ENCODE peak calls at places on chromosomes 13 and 19, in six cellular contexts. A, X, N, C, L and H are unnamed samples. For H3K36me3, the result is how much of the 10 kb centered on the place peaks cover.

GRCh38 chr13:82614086-82614485 is 1268.2 kb downstream of the SLITRK1 start:
- DNase-seq in A (no peak), X (no peak), N (no peak), C (no peak), L (no peak), H (no peak)

GRCh38 chr13:37685206-37685605 is 86.6 kb upstream of the POSTN start:
- DNase-seq in A (no peak), X (no peak), N (no peak), C (no peak), L (no peak), H (no peak)

GRCh38 chr13:80040219-80040976 is 300.5 kb downstream of the SPRY2 start:
- DNase-seq in A (peak), X (no peak), N (no peak), C (no peak), L (no peak), H (no peak)

GRCh38 chr13:43072394-43072793 is 49.0 kb downstream of the DNAJC15 start:
- DNase-seq in A (no peak), X (no peak), N (no peak), C (no peak), L (no peak), H (no peak)

GRCh38 chr13:47114030-47114429 is 217.2 kb upstream of the HTR2A start:
- DNase-seq in A (peak), X (no peak), N (no peak), C (no peak), L (no peak), H (no peak)

GRCh38 chr13:22883262-22883840 is 297.4 kb upstream of the SGCG start:
- DNase-seq in A (no peak), X (no peak), N (no peak), C (no peak), L (no peak), H (no peak)

GRCh38 chr19:7742991-7743390 is 4.3 kb downstream of the CD209 start:
- DNase-seq in A (no peak), X (no peak), N (no peak), C (no peak), L (no peak), H (no peak)

GRCh38 chr19:7679017-7679720 is 1.5 kb upstream of the TRAPPC5 start:
- DNase-seq in A (peak), X (no peak), N (peak), C (no peak), L (no peak), H (peak)

GRCh38 chr19:28388988-28389387 is 824.0 kb downstream of the UQCRFS1 start:
- DNase-seq in A (no peak), X (no peak), N (no peak), C (no peak), L (no peak), H (no peak)
- H3K27ac ChIP-seq in A (no peak), X (no peak), N (no peak), C (no peak), L (no peak), H (no peak)

DNA sequence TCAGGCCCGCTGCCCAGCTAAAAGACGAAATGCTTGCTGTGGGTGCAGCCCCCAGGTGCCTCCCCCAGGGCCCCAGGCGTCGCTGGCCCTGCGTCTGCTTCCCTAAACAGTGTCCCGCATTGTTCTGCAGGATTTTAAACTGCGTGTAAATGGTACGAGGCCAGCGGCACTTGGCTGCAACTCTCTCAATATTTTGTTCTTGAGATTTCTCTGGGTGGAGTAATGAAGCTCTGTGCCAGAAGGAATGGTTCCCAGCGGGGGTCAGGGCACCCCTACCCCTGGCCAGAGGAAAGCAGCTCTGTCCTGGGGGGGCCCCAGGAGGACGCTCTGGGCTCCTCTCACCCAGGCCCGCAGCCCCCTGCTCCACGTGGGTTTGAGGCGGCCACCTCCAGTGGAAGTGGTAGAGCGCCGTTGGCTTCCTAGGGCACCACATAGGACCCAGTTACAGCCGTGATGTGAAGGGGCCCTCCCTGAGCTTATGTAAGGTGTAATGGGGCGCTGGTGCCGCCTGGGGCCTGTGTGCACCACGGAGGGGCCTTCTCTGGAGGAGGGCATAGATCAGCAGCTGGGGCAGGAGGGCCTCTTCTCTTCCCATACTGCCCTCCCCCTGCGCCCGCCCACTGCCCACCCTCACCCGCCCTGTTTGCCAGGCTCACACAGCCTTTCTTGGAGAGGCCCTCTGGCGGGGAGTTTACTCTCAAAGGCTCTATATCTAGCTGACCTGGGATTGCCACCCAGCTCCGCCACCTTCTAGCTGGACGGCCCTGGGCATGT is 19.8 kb downstream of the PAK4 start:
- DNase-seq in A (no peak), X (no peak), N (no peak), C (no peak), L (no peak), H (no peak)
- H3K4me3 ChIP-seq in A (no peak), X (peak), N (no peak), C (no peak), L (no peak), H (no peak)

GRCh38 chr19:5080030-5080644 is 111.2 kb downstream of the KDM4B start:
- DNase-seq in A (no peak), X (no peak), N (no peak), C (no peak), L (no peak), H (no peak)

GRCh38 chr19:5078179-5078578 is 109.3 kb downstream of the KDM4B start:
- DNase-seq in A (no peak), X (no peak), N (peak), C (no peak), L (no peak), H (no peak)

GRCh38 chr19:5077209-5077515 is 108.2 kb downstream of the KDM4B start:
- DNase-seq in A (no peak), X (no peak), N (no peak), C (no peak), L (no peak), H (no peak)

GRCh38 chr19:5079410-5079774 is 110.5 kb downstream of the KDM4B start:
- DNase-seq in A (no peak), X (no peak), N (no peak), C (no peak), L (no peak), H (no peak)

DNA sequence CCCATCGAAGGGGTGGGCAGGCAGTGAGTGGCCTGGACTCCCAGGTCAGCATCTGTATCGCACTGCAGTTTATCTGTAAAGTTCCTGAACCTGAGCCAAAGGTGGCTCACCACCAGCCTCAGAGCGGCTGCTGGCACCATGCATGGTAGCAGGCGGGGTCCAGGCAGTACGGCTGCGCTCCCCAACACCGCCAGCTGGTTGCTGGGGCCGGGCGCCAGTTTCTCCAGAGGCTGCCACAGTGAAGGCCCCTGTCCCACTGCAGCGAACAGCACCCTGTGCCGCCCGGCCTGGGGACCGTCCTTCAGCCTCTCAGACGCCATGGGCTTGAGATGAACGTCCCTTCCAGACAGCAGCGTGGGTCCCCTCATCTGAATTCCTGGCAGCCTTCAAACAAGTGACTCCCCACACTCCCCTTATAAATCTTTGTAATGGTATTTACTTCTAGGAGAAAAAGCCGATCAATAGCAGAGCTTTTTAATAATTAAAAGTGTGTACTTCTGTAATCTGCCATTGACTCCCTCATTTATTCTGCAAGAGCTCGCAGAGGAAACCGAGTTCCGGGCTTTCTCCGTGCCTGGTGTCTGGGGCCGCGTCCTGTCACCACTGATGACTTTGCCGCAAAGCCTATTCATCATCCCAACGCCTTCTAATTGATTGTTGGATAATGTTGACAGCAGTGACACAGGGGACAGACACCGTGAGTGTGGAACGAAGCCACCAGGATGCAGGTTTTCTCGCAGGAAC is 109.9 kb downstream of the KDM4B start:
- DNase-seq in A (no peak), X (no peak), N (no peak), C (no peak), L (no peak), H (no peak)
- H3K36me3 ChIP-seq in A (under half), X (under half), N (under half), C (half or more), L (under half), H (half or more)

GRCh38 chr13:109669956-109670355 is 116.4 kb downstream of the IRS2 start:
- DNase-seq in A (no peak), X (no peak), N (no peak), C (no peak), L (no peak), H (no peak)

GRCh38 chr13:109673477-109673876 is 112.9 kb downstream of the IRS2 start:
- DNase-seq in A (no peak), X (no peak), N (no peak), C (no peak), L (no peak), H (no peak)

GRCh38 chr13:109670776-109671175 is 115.6 kb downstream of the IRS2 start:
- DNase-seq in A (no peak), X (no peak), N (no peak), C (no peak), L (no peak), H (no peak)

GRCh38 chr13:109671919-109672318 is 114.5 kb downstream of the IRS2 start:
- DNase-seq in A (no peak), X (no peak), N (no peak), C (no peak), L (no peak), H (no peak)

GRCh38 chr13:109672545-109672944 is 113.8 kb downstream of the IRS2 start:
- DNase-seq in A (no peak), X (no peak), N (no peak), C (no peak), L (no peak), H (no peak)
- H3K27ac ChIP-seq in A (no peak), X (no peak), N (no peak), C (no peak), L (no peak), H (no peak)

DNA sequence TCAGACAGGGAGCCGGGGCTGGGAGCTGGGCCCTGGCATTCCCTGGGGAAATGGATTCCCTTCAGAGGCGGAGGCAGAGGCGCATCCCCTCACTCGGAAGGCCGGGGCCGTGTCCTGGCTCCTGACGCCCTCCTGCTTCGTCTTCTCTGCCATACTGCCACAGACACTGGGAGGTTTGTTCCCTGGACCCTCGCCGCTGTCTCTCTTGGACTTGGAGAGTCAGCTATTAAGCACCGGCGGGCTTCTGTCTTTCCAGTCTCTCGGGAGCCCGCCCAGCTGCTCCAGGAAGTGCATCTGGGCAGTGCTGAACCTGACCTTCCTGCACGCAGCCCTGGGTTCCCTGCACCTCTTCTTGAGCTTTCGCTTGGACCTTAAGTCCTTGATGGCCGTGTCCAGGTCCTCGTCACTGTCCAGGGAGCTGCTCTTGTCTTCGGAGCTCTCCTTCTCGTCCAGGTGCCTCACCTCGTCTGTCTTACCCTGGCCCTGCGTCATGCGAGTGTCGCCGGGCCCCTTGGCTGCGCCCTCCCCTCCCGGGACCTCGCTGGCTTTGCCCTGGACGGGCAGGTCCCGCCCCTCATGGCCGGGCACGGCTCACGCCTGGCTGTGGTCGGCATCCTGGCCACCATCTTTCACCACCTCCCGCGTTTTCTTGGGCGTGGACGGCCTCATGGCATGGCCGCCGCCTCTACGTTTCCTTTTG is 14.6 kb downstream of the RB1 start:
- DNase-seq in A (no peak), X (no peak), N (no peak), C (peak), L (peak), H (no peak)
- H3K4me3 ChIP-seq in A (no peak), X (peak), N (no peak), C (no peak), L (peak), H (peak)

GRCh38 chr19:4043966-4044365 is 22.7 kb downstream of the ZBTB7A start:
- DNase-seq in A (no peak), X (no peak), N (no peak), C (no peak), L (no peak), H (no peak)

GRCh38 chr19:4043410-4043809 is 23.3 kb downstream of the ZBTB7A start:
- DNase-seq in A (no peak), X (no peak), N (no peak), C (no peak), L (no peak), H (no peak)

GRCh38 chr19:4044927-4045557 is 21.7 kb downstream of the ZBTB7A start:
- DNase-seq in A (no peak), X (no peak), N (no peak), C (no peak), L (no peak), H (no peak)

GRCh38 chr19:4042064-4042730 is 24.5 kb downstream of the ZBTB7A start:
- DNase-seq in A (no peak), X (no peak), N (no peak), C (no peak), L (no peak), H (no peak)

GRCh38 chr19:4042731-4043082 is 24.0 kb downstream of the ZBTB7A start:
- DNase-seq in A (peak), X (no peak), N (no peak), C (no peak), L (no peak), H (no peak)
- H3K36me3 ChIP-seq in A (under half), X (under half), N (under half), C (under half), L (under half), H (under half)

GRCh38 chr19:38647966-38648788 is 728 bp downstream of the ACTN4 start:
- DNase-seq in A (no peak), X (no peak), N (no peak), C (no peak), L (no peak), H (no peak)
- H3K27ac ChIP-seq in A (peak), X (peak), N (peak), C (peak), L (peak), H (peak)